ENCODE peak calls at places on chromosomes 12 and 14, in four cellular contexts. R is H1, D is HepG2, L is GM12878. A is an unnamed sample.

GRCh38 chr12:11687538-11687937 is 38.1 kb downstream of the ETV6 start:
- DNase-seq in L (no peak), D (peak; percentile 42), R (no peak), A (no peak)

GRCh38 chr14:39006721-39007410 is 96.2 kb downstream of the SEC23A start:
- DNase-seq in D (no peak), R (no peak), L (no peak), A (no peak)

GRCh38 chr12:52151859-52152783 is 39.7 kb downstream of the KRT80 start:
- DNase-seq in L (no peak), R (peak; percentile 86), D (no peak), A (no peak)

GRCh38 chr12:10320643-10321042 is 13.0 kb downstream of the KLRD1 start:
- DNase-seq in R (no peak), L (no peak), D (no peak), A (no peak)

GRCh38 chr14:95326987-95327386 is 7.3 kb upstream of the CLMN start:
- DNase-seq in R (no peak), D (no peak), L (no peak), A (no peak)

GRCh38 chr12:51797301-51797700 is 51.2 kb downstream of the FIGNL2 start:
- DNase-seq in L (no peak), R (no peak), D (no peak), A (no peak)

GRCh38 chr14:31456841-31457664 is at the start of gene DTD2:
- DNase-seq in D (peak; percentile 98), L (peak; percentile 74), R (peak; percentile 92), A (peak; percentile 80)

GRCh38 chr12:45914090-45914489 is 76.3 kb downstream of the SCAF11 start:
- DNase-seq in R (no peak), D (no peak), L (no peak), A (no peak)

GRCh38 chr12:76037130-76038105 is 5.8 kb upstream of the PHLDA1 start:
- DNase-seq in R (no peak), D (peak; percentile 77), L (peak; percentile 34), A (no peak)

GRCh38 chr12:3362751-3363150 is 128.3 kb upstream of the PRMT8 start:
- DNase-seq in R (no peak), D (no peak), L (no peak), A (no peak)

GRCh38 chr12:108564724-108565123 is 2.3 kb downstream of the ISCU start:
- DNase-seq in R (no peak), L (no peak), D (no peak), A (no peak)

GRCh38 chr12:78085562-78086182 is 255.0 kb downstream of the NAV3 start:
- DNase-seq in D (no peak), L (no peak), R (no peak), A (no peak)

GRCh38 chr14:104820669-104821228 is 19.8 kb downstream of the ZBTB42 start:
- DNase-seq in L (no peak), D (peak; percentile 81), R (peak; percentile 63), A (no peak)

GRCh38 chr14:101595887-101596721 is 34.8 kb downstream of the DIO3 start:
- DNase-seq in D (no peak), L (no peak), R (no peak), A (no peak)

GRCh38 chr12:29783773-29784666 is at the start of gene TMTC1:
- DNase-seq in R (peak; percentile 87), D (no peak), L (no peak), A (peak; percentile 80)

GRCh38 chr12:87216436-87216835 is 812.8 kb downstream of the C12orf50 start:
- DNase-seq in R (no peak), D (no peak), L (no peak), A (no peak)

DNA sequence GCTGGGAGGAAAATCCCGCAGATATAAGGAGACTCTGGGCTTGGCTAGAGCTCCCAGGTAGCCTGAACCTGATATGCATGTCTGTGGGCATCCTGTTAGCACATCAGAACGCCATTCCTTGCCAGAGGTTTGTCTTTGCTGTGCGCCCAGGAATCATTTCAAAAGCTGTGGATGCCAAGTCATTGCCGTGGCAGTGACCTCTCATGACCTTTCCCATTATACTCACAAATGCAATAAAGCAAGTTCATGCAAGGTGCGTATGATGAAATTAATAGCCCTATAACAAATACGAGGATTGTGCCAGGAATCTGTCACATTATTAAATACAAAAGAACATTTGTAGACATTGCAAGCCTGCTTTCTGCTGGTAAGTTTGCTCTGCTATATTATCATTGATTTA is 229.1 kb upstream of the PELI2 start:
- DNase-seq in R (no peak), D (no peak), L (no peak), A (no peak)
- H3K4me3 ChIP-seq in R (no peak overlapping the region), D (no peak overlapping the region), L (no peak overlapping the region), A (no peak overlapping the region)

DNA sequence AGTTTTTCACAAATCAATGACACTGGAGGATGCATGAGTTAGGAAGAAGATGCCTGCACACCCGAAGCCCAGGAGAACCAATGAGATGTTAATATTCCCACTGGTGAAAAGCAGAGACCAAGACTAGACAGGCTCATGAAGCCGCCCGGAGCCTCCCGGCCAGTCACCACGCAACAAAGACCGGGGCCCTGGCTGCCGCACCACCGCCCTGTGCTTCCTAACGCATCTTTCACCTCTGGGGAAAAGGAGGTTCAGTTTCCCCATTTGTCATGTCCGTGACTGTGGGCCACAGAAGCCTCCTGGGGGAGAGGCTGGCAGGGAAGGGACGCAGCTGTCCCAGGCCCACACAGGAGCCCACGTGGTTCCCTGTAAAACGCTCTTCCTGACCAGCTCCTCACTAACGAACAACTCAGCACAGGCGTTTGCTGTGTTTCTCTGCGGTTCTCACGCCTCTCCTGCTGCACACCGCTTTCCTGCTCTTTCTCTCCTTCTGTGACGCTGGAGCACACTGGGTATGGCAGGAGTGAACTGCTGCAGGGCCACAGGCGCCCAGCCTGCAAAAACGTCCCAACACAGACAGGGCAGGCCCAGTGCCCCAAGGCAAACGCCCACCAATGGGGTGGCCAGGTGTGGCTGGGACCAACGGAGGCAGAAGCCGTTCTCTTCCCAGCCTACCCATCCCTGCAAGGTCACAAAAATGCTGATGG is 10.8 kb downstream of the RIMBP2 start:
- DNase-seq in R (peak; percentile 38), D (no peak), L (no peak), A (no peak)
- TF ChIP-seq SUZ12 in R (no peak), D (no peak), L (no peak), A (no peak)

GRCh38 chr12:31819427-31819826 is 90.6 kb upstream of the AMN1 start:
- DNase-seq in R (no peak), L (no peak), D (no peak), A (no peak)
- H3K9ac ChIP-seq in R (no peak overlapping the region), L (no peak overlapping the region), D (no peak overlapping the region), A (no peak overlapping the region)

GRCh38 chr14:34750233-34750632 is 35.8 kb upstream of the CFL2 start:
- DNase-seq in R (no peak), D (no peak), L (no peak), A (no peak)
- H3K4me3 ChIP-seq in R (no peak overlapping the region), D (no peak overlapping the region), L (no peak overlapping the region), A (no peak overlapping the region)

DNA sequence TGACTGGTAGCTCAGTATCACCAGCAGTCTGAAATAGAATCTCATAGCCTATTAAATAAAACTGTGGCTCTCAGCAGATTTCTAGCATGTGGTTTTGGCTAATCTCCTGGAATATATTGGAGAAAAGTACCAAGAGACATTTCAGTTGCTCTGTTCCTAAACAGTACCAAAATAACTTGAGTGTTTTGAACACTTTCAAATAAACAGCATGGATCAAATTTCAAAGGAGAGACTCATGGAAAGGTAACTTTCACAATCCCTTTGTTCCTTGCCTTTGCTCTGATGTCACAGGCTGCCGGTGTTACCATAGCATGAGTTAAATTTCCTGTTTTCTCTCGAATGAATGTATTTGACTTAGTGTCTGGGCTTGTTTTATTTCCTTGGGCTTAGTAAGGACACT is 3.4 kb downstream of the ARG2 start:
- DNase-seq in D (peak; percentile 70), R (no peak), L (no peak), A (no peak)
- TF ChIP-seq SUZ12 in D (no peak), R (no peak), L (no peak), A (no peak)

A was measured in NT2/D1.